ENCODE peak calls at places on chromosome 1, in six cellular contexts. F, M, N, A, T and P are unnamed samples.
A peak's percentile ranks its signal among the peaks of the same experiment; 100 is the strongest.

GRCh38 chr1:112237983-112238515 is 158.0 kb upstream of the CTTNBP2NL start:
- DNase-seq in F (no peak), M (no peak), N (no peak), A (no peak), T (no peak), P (no peak)

GRCh38 chr1:2636733-2637132 is 3.9 kb upstream of the MMEL1 start:
- DNase-seq in F (no peak), M (no peak), N (no peak), A (no peak), T (peak; percentile 29), P (no peak)

GRCh38 chr1:53328490-53329182 is 766 bp upstream of the LRP8 start:
- DNase-seq in F (no peak), M (peak; percentile 9), N (no peak), A (peak; percentile 69), T (peak; percentile 63), P (no peak)

GRCh38 chr1:115910231-115910630 is 66.1 kb upstream of the SLC22A15 start:
- DNase-seq in F (no peak), M (no peak), N (no peak), A (no peak), T (no peak), P (no peak)

GRCh38 chr1:220895412-220895946 is 16.2 kb downstream of the HLX start:
- DNase-seq in F (no peak), M (no peak), N (no peak), A (no peak), T (no peak), P (no peak)

GRCh38 chr1:228274452-228275153 is 66.8 kb downstream of the OBSCN start:
- DNase-seq in F (no peak), M (no peak), N (no peak), A (no peak), T (peak; percentile 69), P (no peak)

GRCh38 chr1:93595749-93596148 is 85.9 kb downstream of the BCAR3 start:
- DNase-seq in F (no peak), M (no peak), N (no peak), A (no peak), T (no peak), P (no peak)

GRCh38 chr1:155269381-155269780 is 3.9 kb downstream of the CLK2 start:
- DNase-seq in F (no peak), M (no peak), N (no peak), A (no peak), T (peak; percentile 36), P (no peak)

GRCh38 chr1:206442101-206442500 is 28.2 kb upstream of the IKBKE start:
- DNase-seq in F (no peak), M (no peak), N (peak; percentile 78), A (no peak), T (no peak), P (peak; percentile 45)

GRCh38 chr1:116195077-116195868 is 84.1 kb downstream of the MAB21L3 start:
- DNase-seq in F (no peak), M (no peak), N (no peak), A (no peak), T (no peak), P (no peak)

GRCh38 chr1:21293537-21294265 is 3.4 kb upstream of the ECE1 start:
- DNase-seq in F (no peak), M (peak; percentile 65), N (no peak), A (no peak), T (no peak), P (no peak)

GRCh38 chr1:88736633-88737248 is 52.7 kb downstream of the PKN2 start:
- DNase-seq in F (no peak), M (no peak), N (peak; percentile 24), A (peak; percentile 32), T (no peak), P (no peak)

GRCh38 chr1:5637171-5637570 is 355.1 kb downstream of the NPHP4 start:
- DNase-seq in F (no peak), M (no peak), N (no peak), A (peak; percentile 27), T (no peak), P (no peak)

GRCh38 chr1:230427981-230428380 is 1.8 kb upstream of the PGBD5 start:
- DNase-seq in F (no peak), M (no peak), N (no peak), A (no peak), T (no peak), P (no peak)

DNA sequence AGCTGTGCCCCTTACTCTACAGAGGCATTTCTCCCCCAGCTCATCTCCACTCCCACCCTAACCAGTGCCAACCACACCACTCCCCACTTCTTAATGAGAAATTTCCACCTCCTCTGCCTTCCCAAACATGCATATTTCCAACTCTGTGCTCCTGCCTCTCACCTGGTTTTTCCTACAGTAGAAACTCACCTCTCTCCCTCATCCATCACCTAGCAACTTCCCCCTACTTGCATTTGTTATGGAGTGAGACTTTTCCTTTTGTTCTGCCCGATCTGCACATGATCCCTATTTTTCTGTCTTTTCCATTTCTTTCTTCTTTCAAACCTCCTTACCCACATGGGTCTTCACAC is 11.9 kb downstream of the RGS8 start:
- DNase-seq in F (no peak), M (no peak), N (no peak), A (no peak), T (no peak), P (no peak)
- H3K27ac ChIP-seq in F (no peak overlapping the region), M (no peak overlapping the region), N (no peak overlapping the region), A (no peak overlapping the region), T (no peak overlapping the region), P (no peak overlapping the region)

DNA sequence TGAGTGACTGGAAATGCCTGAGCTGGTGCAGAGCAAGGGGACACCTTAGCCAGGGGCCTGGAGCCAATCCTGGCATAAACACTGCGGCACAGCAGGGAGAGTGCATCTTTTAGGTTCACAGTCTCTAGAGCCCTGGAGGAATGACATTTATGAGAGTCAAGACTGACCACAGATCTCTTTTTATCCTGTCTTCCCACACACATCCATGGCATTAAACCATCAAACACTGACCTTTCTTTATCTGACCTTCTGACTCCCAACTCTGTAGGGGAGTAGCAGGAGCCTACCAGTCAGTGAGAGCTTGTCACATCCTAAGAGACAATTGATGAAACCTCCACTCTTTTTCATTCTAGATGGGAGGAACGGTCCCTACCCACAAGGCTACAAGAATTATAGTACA is 7.9 kb downstream of the CD34 start:
- DNase-seq in F (no peak), M (no peak), N (no peak), A (no peak), T (no peak), P (no peak)
- H3K27ac ChIP-seq in F (peak overlapping the region; percentile 56), M (no peak overlapping the region), N (no peak overlapping the region), A (no peak overlapping the region), T (no peak overlapping the region), P (no peak overlapping the region)

DNA sequence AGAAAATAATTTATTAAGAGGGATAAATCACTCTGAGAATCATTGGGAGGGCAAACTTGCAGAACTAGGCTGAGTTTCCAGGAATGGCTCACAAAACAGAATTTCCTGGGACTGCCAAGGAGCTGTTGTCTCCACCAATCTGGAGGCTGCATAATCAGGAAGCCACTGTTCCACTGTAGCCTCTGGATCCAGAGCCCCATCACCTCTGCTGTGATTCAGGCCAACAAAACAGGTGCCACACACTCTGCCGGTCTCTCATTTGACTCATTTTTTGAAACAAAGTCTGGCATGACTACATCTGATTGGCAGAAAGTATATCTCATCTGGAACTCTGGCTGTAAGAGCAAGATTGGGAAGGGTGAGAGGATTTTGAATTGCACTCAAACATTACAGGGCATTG is 178.9 kb upstream of the C1orf105 start:
- DNase-seq in F (no peak), M (no peak), N (no peak), A (no peak), T (no peak), P (no peak)
- H3K27ac ChIP-seq in F (no peak overlapping the region), M (no peak overlapping the region), N (no peak overlapping the region), A (no peak overlapping the region), T (no peak overlapping the region), P (no peak overlapping the region)

GRCh38 chr1:110671323-110671722 is 3.4 kb downstream of the KCNA3 start:
- DNase-seq in F (no peak), M (peak; percentile 12), N (no peak), A (no peak), T (no peak), P (no peak)

GRCh38 chr1:110673197-110673701 is 1.5 kb downstream of the KCNA3 start:
- DNase-seq in F (no peak), M (peak; percentile 50), N (no peak), A (peak; percentile 10), T (peak; percentile 20), P (no peak)

GRCh38 chr1:110673805-110674336 is 869 bp downstream of the KCNA3 start:
- DNase-seq in F (no peak), M (peak; percentile 36), N (no peak), A (peak; percentile 18), T (no peak), P (no peak)

GRCh38 chr1:110672001-110672752 is 2.6 kb downstream of the KCNA3 start:
- DNase-seq in F (peak; percentile 18), M (peak; percentile 86), N (no peak), A (peak; percentile 59), T (no peak), P (no peak)

DNA sequence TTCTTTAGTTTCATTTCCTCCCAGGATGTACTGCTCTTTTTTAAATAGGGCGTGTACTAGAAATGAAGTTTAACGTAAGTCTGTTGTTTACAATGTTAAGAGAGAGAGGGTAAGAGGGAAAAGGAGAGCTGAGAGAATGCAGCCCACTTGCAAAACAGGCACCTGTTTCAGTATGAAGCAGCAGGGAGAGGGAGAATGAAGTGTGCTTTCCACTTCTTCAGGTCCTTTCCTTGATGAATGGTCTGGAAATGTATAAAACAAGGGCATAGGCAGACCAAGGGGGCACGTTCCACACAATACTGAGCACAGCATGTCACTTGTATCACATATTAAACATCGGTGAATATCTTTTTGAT is 2.0 kb downstream of the KCNA3 start:
- DNase-seq in F (no peak), M (peak; percentile 77), N (no peak), A (peak; percentile 29), T (no peak), P (no peak)
- H3K27ac ChIP-seq in F (no peak overlapping the region), M (peak overlapping the region; percentile 98), N (no peak overlapping the region), A (peak overlapping the region; percentile 86), T (peak overlapping the region; percentile 48), P (no peak overlapping the region)

GRCh38 chr1:81894867-81895266 is 94.1 kb downstream of the ADGRL2 start:
- DNase-seq in F (no peak), M (no peak), N (no peak), A (no peak), T (no peak), P (no peak)

DNA sequence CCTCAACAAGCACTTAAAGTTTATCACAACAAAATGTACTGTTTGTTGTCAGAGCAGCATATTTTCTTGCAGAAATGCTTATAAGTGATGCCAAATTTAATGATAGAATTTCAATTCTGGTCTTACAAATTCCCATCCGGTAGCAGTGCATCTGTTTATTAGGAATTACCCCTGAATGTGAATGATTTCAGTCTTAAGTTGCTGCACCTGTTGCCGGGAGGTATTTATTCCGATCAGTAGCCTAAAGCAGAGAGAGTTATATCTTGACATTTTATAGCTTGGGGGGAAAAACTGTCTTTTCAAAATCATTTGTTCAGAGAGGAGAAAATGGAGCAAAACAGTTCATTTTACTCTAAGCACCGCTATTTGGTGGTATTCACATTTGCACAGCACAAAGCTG is 98.5 kb downstream of the ADGRL2 start:
- DNase-seq in F (no peak), M (no peak), N (no peak), A (no peak), T (no peak), P (no peak)
- H3K27ac ChIP-seq in F (no peak overlapping the region), M (no peak overlapping the region), N (no peak overlapping the region), A (no peak overlapping the region), T (no peak overlapping the region), P (no peak overlapping the region)